ENCODE peak calls at places on chromosomes 1 and 21, in four cellular contexts. T is right atrium auricular region, N is Peyer's patch, X is Caco-2. R is an unnamed sample.
A peak's percentile ranks its signal among the peaks of the same experiment; 100 is the strongest.

GRCh38 chr1:163240705-163241104 is 38.0 kb upstream of the RGS5 start:
- DNase-seq in X (no peak), T (no peak), N (no peak), R (no peak)

GRCh38 chr1:4636644-4637380 is 17.6 kb upstream of the AJAP1 start:
- DNase-seq in N (no peak), T (no peak), X (no peak), R (no peak)

GRCh38 chr1:74343191-74343590 is 108.0 kb downstream of the TNNI3K start:
- DNase-seq in X (no peak), N (no peak), T (no peak), R (peak; percentile 11)

GRCh38 chr1:173362543-173362942 is 114.6 kb upstream of the PRDX6 start:
- DNase-seq in T (no peak), X (no peak), N (no peak), R (no peak)

GRCh38 chr1:229557214-229557850 is 1.2 kb downstream of the ABCB10 start:
- DNase-seq in X (no peak), T (no peak), N (no peak), R (peak; percentile 53)

GRCh38 chr1:151989131-151989868 is 4.4 kb downstream of the S100A10 start:
- DNase-seq in T (peak; percentile 88), X (peak; percentile 58), N (peak; percentile 68), R (peak; percentile 86)

GRCh38 chr1:225825078-225825477 is 15.2 kb downstream of the EPHX1 start:
- DNase-seq in N (peak; percentile 58), X (peak; percentile 68), T (no peak), R (no peak)

GRCh38 chr1:216153130-216153529 is 270.1 kb downstream of the USH2A start:
- DNase-seq in N (no peak), T (no peak), X (no peak), R (no peak)

GRCh38 chr1:83098791-83099190 is 900.1 kb downstream of the TTLL7 start:
- DNase-seq in X (no peak), T (no peak), N (no peak), R (no peak)

GRCh38 chr1:214039394-214040018 is 51.7 kb downstream of the PROX1 start:
- DNase-seq in T (no peak), X (no peak), N (no peak), R (no peak)

GRCh38 chr21:46055863-46056281 is 42.0 kb upstream of the COL6A2 start:
- DNase-seq in T (peak; percentile 61), X (peak; percentile 15), N (no peak), R (no peak)

GRCh38 chr1:57957576-57957975 is 533.7 kb upstream of the DAB1 start:
- DNase-seq in T (no peak), N (no peak), X (no peak), R (no peak)

GRCh38 chr1:44312652-44313196 is 42.3 kb downstream of the ERI3 start:
- DNase-seq in N (no peak), T (no peak), X (no peak), R (no peak)

GRCh38 chr1:67393240-67393639 is 37.0 kb downstream of the SERBP1 start:
- DNase-seq in X (no peak), T (no peak), N (no peak), R (no peak)

GRCh38 chr1:44057293-44057692 is 26.0 kb upstream of the SLC6A9 start:
- DNase-seq in T (no peak), N (no peak), X (no peak), R (no peak)

GRCh38 chr1:33390550-33390949 is 40.3 kb downstream of the PHC2 start:
- DNase-seq in N (no peak), T (no peak), X (no peak), R (peak; percentile 81)

GRCh38 chr21:38965241-38965640 is 159.5 kb downstream of the ETS2 start:
- DNase-seq in N (no peak), X (peak; percentile 67), T (no peak), R (peak; percentile 95)

GRCh38 chr1:146039844-146040194 is 18.3 kb upstream of the HJV start:
- DNase-seq in T (no peak), N (no peak), X (no peak), R (peak; percentile 14)
- H3K4me3 ChIP-seq in T (peak overlapping the region; percentile 62), N (no peak overlapping the region), X (no peak overlapping the region), R (no peak overlapping the region)

DNA sequence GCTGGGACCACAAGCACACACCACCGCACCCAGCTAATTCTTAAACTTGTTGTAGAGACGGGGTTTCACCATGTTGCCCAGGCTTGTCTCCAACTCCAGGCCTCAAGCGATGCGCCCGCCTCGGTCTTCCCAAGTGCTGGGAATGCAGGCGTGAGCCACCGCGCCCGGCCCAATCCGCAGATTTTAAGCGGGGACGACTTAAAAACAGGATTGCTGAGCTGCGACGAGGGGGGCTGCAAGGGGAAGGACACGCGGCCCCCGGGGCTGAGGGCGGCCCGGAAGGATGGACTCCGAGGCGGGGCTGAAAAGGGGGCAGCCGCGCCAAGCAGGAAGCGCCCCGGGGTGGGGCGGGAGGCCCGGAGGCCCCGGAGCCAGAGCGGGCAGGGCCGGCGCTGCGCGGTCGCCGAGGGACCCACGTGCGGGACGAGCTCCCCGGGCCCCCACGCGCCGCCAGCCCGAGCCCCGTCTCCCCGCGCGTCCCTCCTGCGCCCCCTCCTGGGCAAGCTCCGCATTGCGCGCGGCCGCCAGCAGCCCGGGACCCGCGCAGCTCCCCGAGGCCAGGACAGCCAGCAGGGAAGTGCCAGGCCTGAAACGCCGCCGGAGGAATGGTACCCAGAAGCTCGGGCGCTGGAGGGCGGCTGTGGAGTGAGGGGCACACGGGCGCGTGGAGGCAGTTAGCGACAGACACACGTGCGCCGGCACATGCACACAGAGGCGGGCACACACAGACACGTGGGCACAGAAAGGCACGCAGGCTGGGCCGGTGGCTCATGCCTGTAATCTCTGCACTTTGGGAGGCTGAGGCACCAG is 5.5 kb upstream of the PRKCZ start:
- DNase-seq in X (no peak), N (peak; percentile 87), T (no peak), R (peak; percentile 42)
- H3K4me3 ChIP-seq in X (no peak overlapping the region), N (peak overlapping the region; percentile 16), T (peak overlapping the region; percentile 37), R (peak overlapping the region; percentile 56)

GRCh38 chr1:212952596-212952995 is 2.3 kb downstream of the VASH2 start:
- DNase-seq in N (no peak), X (no peak), T (no peak), R (no peak)
- H3K4me3 ChIP-seq in N (no peak overlapping the region), X (no peak overlapping the region), T (no peak overlapping the region), R (no peak overlapping the region)

GRCh38 chr1:9275567-9276034 is 17.1 kb upstream of the SPSB1 start:
- DNase-seq in N (peak; percentile 74), T (no peak), X (no peak), R (peak; percentile 94)
- H3K4me3 ChIP-seq in N (no peak overlapping the region), T (no peak overlapping the region), X (no peak overlapping the region), R (peak overlapping the region; percentile 43)

GRCh38 chr1:2208309-2209239 is 14.0 kb upstream of the FAAP20 start:
- DNase-seq in X (no peak), T (peak; percentile 89), N (no peak), R (peak; percentile 48)
- H3K4me3 ChIP-seq in X (no peak overlapping the region), T (no peak overlapping the region), N (no peak overlapping the region), R (no peak overlapping the region)

GRCh38 chr1:234602334-234603220 is 7.4 kb downstream of the IRF2BP2 start:
- DNase-seq in T (peak; percentile 69), X (peak; percentile 53), N (no peak), R (peak; percentile 95)
- H3K4me3 ChIP-seq in T (peak overlapping the region; percentile 83), X (peak overlapping the region; percentile 9), N (no peak overlapping the region), R (peak overlapping the region; percentile 95)

GRCh38 chr1:18901147-18901951 is 1.0 kb downstream of the ALDH4A1 start:
- DNase-seq in N (no peak), T (no peak), X (no peak), R (no peak)
- H3K4me3 ChIP-seq in N (peak overlapping the region; percentile 69), T (peak overlapping the region; percentile 83), X (peak overlapping the region; percentile 86), R (peak overlapping the region; percentile 90)

DNA sequence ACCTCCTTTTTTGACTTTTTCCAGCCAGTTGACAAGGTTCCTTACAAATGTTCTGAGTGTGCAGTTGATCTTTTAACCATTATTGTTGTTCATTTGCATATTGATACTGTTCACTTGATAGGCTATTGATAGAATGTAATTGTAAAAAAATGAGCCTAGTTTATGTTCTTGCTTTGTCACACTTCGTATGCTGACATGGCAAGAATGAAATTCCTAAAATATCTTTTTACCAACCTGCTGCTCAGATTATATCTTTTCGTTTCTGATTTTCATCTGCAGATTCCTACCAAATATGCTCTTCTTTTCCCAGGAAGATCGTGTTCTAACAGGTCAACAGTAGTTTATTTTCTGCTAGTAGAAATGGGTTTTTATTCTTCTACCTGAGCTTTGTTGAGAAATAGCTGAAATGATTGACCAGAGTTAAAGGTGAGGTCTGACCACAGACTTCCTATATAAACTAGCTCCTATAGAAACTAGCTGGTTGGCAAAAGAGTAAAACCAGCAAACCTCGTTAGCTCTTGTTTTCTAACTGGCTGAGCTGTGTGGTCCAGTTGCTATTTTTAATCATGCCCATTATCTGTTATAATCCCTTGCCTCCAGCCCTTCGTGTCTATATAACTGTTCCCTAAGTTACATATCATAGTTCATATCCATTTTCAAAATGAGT is 174.8 kb downstream of the HS2ST1 start:
- DNase-seq in X (no peak), N (no peak), T (no peak), R (no peak)
- H3K4me3 ChIP-seq in X (no peak overlapping the region), N (no peak overlapping the region), T (no peak overlapping the region), R (no peak overlapping the region)

GRCh38 chr1:156160744-156161181 is 7.4 kb downstream of the SEMA4A start:
- DNase-seq in X (no peak), N (peak; percentile 82), T (peak; percentile 94), R (peak; percentile 75)

GRCh38 chr1:156164465-156164831 is 11.1 kb downstream of the SEMA4A start:
- DNase-seq in N (no peak), X (no peak), T (no peak), R (no peak)

GRCh38 chr1:156165083-156165482 is 11.7 kb downstream of the SEMA4A start:
- DNase-seq in N (no peak), X (no peak), T (no peak), R (peak; percentile 67)

GRCh38 chr1:156162430-156163037 is 9.1 kb downstream of the SEMA4A start:
- DNase-seq in T (no peak), N (no peak), X (no peak), R (peak; percentile 24)

DNA sequence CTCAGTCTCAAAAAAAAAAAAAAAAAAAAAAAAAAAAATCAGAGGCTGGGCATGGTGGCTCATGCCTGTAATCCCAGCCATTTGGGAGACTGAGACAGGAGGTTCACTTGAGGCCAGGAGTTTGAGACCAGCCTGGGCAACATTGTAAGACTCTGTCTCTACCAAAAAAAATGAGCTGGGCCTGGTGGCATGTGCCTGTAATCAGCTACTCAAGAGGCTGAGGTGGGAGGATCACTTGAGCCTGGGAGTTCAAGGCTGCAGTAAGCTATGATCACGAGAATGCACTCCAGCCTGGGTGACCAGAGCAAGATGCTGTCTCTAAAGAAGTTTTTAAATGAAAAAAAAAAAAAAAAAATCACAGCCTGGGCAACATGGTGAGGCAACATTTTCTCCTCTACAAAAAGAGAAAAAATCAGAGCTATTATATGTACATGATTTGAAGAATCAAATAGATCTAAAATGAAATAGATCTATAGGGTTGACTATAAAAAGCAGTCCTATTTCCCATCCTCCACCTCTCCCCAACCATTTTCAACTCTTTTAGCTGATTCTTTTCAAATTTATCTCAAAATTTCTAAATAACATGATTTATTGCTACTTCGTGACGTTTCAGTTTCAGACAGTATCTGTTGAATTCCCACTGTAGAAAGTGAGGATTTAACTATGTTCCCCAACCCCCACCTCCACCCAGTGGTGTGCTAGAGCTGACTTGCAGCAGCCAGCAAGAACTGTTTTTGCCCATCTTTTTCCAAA is 10.5 kb downstream of the SEMA4A start:
- DNase-seq in X (no peak), T (no peak), N (no peak), R (no peak)
- H3K4me3 ChIP-seq in X (no peak overlapping the region), T (no peak overlapping the region), N (no peak overlapping the region), R (no peak overlapping the region)

GRCh38 chr1:9590945-9591668 is 2.4 kb downstream of the TMEM201 start:
- DNase-seq in N (peak; percentile 46), T (no peak), X (no peak), R (no peak)
- H3K4me3 ChIP-seq in N (no peak overlapping the region), T (no peak overlapping the region), X (no peak overlapping the region), R (no peak overlapping the region)